ENCODE peak calls at places on chromosome 4, in four cellular contexts. One of them, this sample, is unnamed. For H3K4me1 and H3K9me3, the result is how much of the 10 kb centered on the place peaks cover.

GRCh38 chr4:87529187-87529586 is at the start of gene SPARCL1:
- DNase-seq in tibial artery: no peak
- DNase-seq in suprapubic skin: no peak
- DNase-seq in adrenal gland: peak
- DNase-seq in this sample: peak

GRCh38 chr4:95077864-95078263 is 320.1 kb downstream of the BMPR1B start:
- DNase-seq in adrenal gland: no peak
- DNase-seq in suprapubic skin: no peak
- DNase-seq in tibial artery: no peak
- DNase-seq in this sample: no peak

GRCh38 chr4:9825049-9825448 is 43.6 kb downstream of the DRD5 start:
- DNase-seq in adrenal gland: no peak
- DNase-seq in tibial artery: no peak
- DNase-seq in suprapubic skin: no peak
- DNase-seq in this sample: no peak

GRCh38 chr4:21827575-21827974 is 121.0 kb downstream of the KCNIP4 start:
- DNase-seq in suprapubic skin: no peak
- DNase-seq in tibial artery: no peak
- DNase-seq in adrenal gland: no peak
- DNase-seq in this sample: no peak

GRCh38 chr4:15186149-15186548 is 183.9 kb downstream of the CPEB2 start:
- DNase-seq in adrenal gland: no peak
- DNase-seq in suprapubic skin: no peak
- DNase-seq in tibial artery: no peak
- DNase-seq in this sample: no peak

GRCh38 chr4:57378766-57379165 is 268.6 kb upstream of the IGFBP7 start:
- DNase-seq in suprapubic skin: no peak
- DNase-seq in tibial artery: no peak
- DNase-seq in adrenal gland: no peak
- DNase-seq in this sample: no peak

GRCh38 chr4:32440391-32440790 is 1720.2 kb downstream of the PCDH7 start:
- DNase-seq in adrenal gland: no peak
- DNase-seq in suprapubic skin: no peak
- DNase-seq in tibial artery: no peak
- DNase-seq in this sample: no peak

GRCh38 chr4:88820723-88821368 is 123.2 kb upstream of the NAP1L5 start:
- DNase-seq in suprapubic skin: no peak
- DNase-seq in tibial artery: no peak
- DNase-seq in adrenal gland: no peak
- DNase-seq in this sample: no peak

GRCh38 chr4:1783011-1783410 is 10.1 kb upstream of the FGFR3 start:
- DNase-seq in suprapubic skin: no peak
- DNase-seq in tibial artery: no peak
- DNase-seq in adrenal gland: no peak
- DNase-seq in this sample: no peak

GRCh38 chr4:185357220-185357619 is 38.5 kb downstream of the LRP2BP start:
- DNase-seq in suprapubic skin: no peak
- DNase-seq in tibial artery: no peak
- DNase-seq in adrenal gland: no peak
- DNase-seq in this sample: peak

GRCh38 chr4:79048878-79049277 is 109.6 kb upstream of the PAQR3 start:
- DNase-seq in suprapubic skin: no peak
- DNase-seq in adrenal gland: no peak
- DNase-seq in tibial artery: no peak
- DNase-seq in this sample: no peak

GRCh38 chr4:139564502-139564901 is 8.5 kb upstream of the SETD7 start:
- DNase-seq in tibial artery: no peak
- DNase-seq in suprapubic skin: no peak
- DNase-seq in adrenal gland: no peak
- DNase-seq in this sample: no peak

GRCh38 chr4:85713005-85713404 is 238.1 kb downstream of the ARHGAP24 start:
- DNase-seq in tibial artery: no peak
- DNase-seq in adrenal gland: no peak
- DNase-seq in suprapubic skin: no peak
- DNase-seq in this sample: no peak

GRCh38 chr4:66927937-66928336 is 617.4 kb downstream of the CENPC start:
- DNase-seq in tibial artery: no peak
- DNase-seq in adrenal gland: no peak
- DNase-seq in suprapubic skin: no peak
- DNase-seq in this sample: no peak

GRCh38 chr4:48557478-48557877 is 67.4 kb downstream of the ZAR1 start:
- DNase-seq in suprapubic skin: no peak
- DNase-seq in adrenal gland: no peak
- DNase-seq in tibial artery: no peak
- DNase-seq in this sample: no peak

GRCh38 chr4:16942491-16942890 is 44.0 kb upstream of the LDB2 start:
- DNase-seq in tibial artery: no peak
- DNase-seq in suprapubic skin: no peak
- DNase-seq in adrenal gland: no peak
- DNase-seq in this sample: no peak

GRCh38 chr4:42632653-42633382 is 24.1 kb downstream of the ATP8A1 start:
- DNase-seq in adrenal gland: no peak
- DNase-seq in suprapubic skin: no peak
- DNase-seq in tibial artery: no peak
- DNase-seq in this sample: no peak

GRCh38 chr4:20311863-20312262 is 60.2 kb downstream of the SLIT2 start:
- DNase-seq in adrenal gland: no peak
- DNase-seq in suprapubic skin: no peak
- DNase-seq in tibial artery: no peak
- DNase-seq in this sample: no peak

GRCh38 chr4:102324725-102325124 is 20.6 kb downstream of the SLC39A8 start:
- DNase-seq in adrenal gland: no peak
- DNase-seq in tibial artery: no peak
- DNase-seq in suprapubic skin: no peak
- DNase-seq in this sample: no peak

GRCh38 chr4:82780398-82781231 is 18.0 kb downstream of the SCD5 start:
- DNase-seq in adrenal gland: peak
- DNase-seq in suprapubic skin: no peak
- DNase-seq in tibial artery: peak
- DNase-seq in this sample: no peak

GRCh38 chr4:74394476-74395136 is 29.7 kb downstream of the EREG start:
- DNase-seq in tibial artery: no peak
- DNase-seq in suprapubic skin: no peak
- DNase-seq in adrenal gland: no peak
- DNase-seq in this sample: no peak

GRCh38 chr4:81850701-81851100 is 379.0 kb upstream of the RASGEF1B start:
- DNase-seq in adrenal gland: no peak
- DNase-seq in suprapubic skin: no peak
- DNase-seq in tibial artery: no peak
- DNase-seq in this sample: no peak

GRCh38 chr4:139600662-139601061 is 44.6 kb upstream of the SETD7 start:
- DNase-seq in adrenal gland: no peak
- DNase-seq in suprapubic skin: no peak
- DNase-seq in tibial artery: no peak
- DNase-seq in this sample: no peak

GRCh38 chr4:78747328-78747946 is 28.7 kb upstream of the BMP2K start:
- DNase-seq in tibial artery: no peak
- DNase-seq in suprapubic skin: no peak
- DNase-seq in adrenal gland: no peak
- DNase-seq in this sample: no peak

GRCh38 chr4:113394108-113394729 is 344.8 kb downstream of the ANK2 start:
- DNase-seq in adrenal gland: no peak
- DNase-seq in tibial artery: no peak
- DNase-seq in suprapubic skin: no peak
- DNase-seq in this sample: no peak

GRCh38 chr4:39154009-39154408 is 28.3 kb upstream of the WDR19 start:
- DNase-seq in suprapubic skin: no peak
- DNase-seq in adrenal gland: no peak
- DNase-seq in tibial artery: no peak
- DNase-seq in this sample: no peak

GRCh38 chr4:10074767-10075105 is 41.9 kb downstream of the WDR1 start:
- DNase-seq in adrenal gland: peak
- DNase-seq in tibial artery: peak
- DNase-seq in suprapubic skin: no peak
- DNase-seq in this sample: no peak

DNA sequence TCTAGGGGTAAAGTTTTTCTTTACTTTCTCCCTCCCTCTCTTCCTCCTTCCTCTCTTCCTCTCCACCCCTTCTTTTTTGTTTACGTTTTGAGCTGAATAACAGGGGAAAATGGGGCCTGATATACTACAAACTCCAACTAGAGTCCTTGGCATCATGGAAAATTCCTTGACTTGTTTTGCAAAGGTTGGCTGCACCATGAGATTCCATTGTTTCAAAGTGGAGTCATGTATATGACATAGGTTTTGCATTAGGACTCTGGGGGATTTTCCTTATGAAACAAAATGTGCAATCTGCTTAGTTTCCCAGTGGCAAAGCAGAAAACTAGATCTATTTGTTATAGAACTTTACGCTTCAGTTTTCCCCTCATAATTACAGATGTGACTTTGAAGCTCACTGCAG is 233.5 kb upstream of the PGRMC2 start:
- DNase-seq in adrenal gland: no peak
- DNase-seq in tibial artery: no peak
- DNase-seq in suprapubic skin: no peak
- DNase-seq in this sample: no peak
- H3K4me1 ChIP-seq in adrenal gland: under half
- H3K4me1 ChIP-seq in tibial artery: half or more
- H3K4me1 ChIP-seq in suprapubic skin: under half
- H3K4me1 ChIP-seq in this sample: under half

DNA sequence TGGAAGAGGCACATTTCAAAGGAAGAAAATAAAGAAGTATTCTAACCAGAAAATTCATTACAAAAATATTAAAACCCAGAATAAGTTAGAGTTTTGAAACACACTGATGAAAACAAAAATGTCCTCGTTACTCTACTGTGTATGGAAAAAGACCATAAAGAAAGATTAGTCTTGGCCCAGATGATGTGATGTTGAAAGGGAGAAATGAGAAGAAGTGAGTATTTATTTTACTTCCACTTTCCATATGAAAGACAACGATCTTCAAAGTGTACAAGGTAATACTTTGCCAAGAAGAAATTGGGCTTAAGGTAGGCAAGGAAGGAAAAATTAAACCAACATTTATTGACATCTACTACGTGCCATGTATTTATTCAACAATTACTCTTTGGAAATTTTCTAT is 48.6 kb upstream of the EMCN start:
- DNase-seq in suprapubic skin: no peak
- DNase-seq in tibial artery: no peak
- DNase-seq in adrenal gland: no peak
- DNase-seq in this sample: no peak
- H3K4me3 ChIP-seq in suprapubic skin: no peak
- H3K4me3 ChIP-seq in tibial artery: no peak
- H3K4me3 ChIP-seq in adrenal gland: no peak
- H3K4me3 ChIP-seq in this sample: no peak

GRCh38 chr4:28548549-28548948 is 1687.9 kb downstream of the STIM2 start:
- DNase-seq in tibial artery: no peak
- DNase-seq in adrenal gland: no peak
- DNase-seq in suprapubic skin: no peak
- DNase-seq in this sample: no peak
- H3K9me3 ChIP-seq in tibial artery: under half
- H3K9me3 ChIP-seq in adrenal gland: under half
- H3K9me3 ChIP-seq in suprapubic skin: under half
- H3K9me3 ChIP-seq in this sample: under half

GRCh38 chr4:76214269-76214628 is 625 bp upstream of the SCARB2 start:
- DNase-seq in tibial artery: no peak
- DNase-seq in adrenal gland: no peak
- DNase-seq in suprapubic skin: no peak
- DNase-seq in this sample: no peak

GRCh38 chr4:76216521-76216920 is 2.9 kb upstream of the SCARB2 start:
- DNase-seq in adrenal gland: no peak
- DNase-seq in tibial artery: no peak
- DNase-seq in suprapubic skin: no peak
- DNase-seq in this sample: no peak

GRCh38 chr4:76213415-76214268 is at the start of gene SCARB2:
- DNase-seq in adrenal gland: peak
- DNase-seq in tibial artery: peak
- DNase-seq in suprapubic skin: peak
- DNase-seq in this sample: peak

GRCh38 chr4:76216975-76217814 is 3.6 kb upstream of the SCARB2 start:
- DNase-seq in tibial artery: no peak
- DNase-seq in adrenal gland: no peak
- DNase-seq in suprapubic skin: no peak
- DNase-seq in this sample: no peak

GRCh38 chr4:76215120-76215519 is 1.5 kb upstream of the SCARB2 start:
- DNase-seq in adrenal gland: no peak
- DNase-seq in tibial artery: no peak
- DNase-seq in suprapubic skin: no peak
- DNase-seq in this sample: no peak
- H3K4me1 ChIP-seq in adrenal gland: under half
- H3K4me1 ChIP-seq in tibial artery: half or more
- H3K4me1 ChIP-seq in suprapubic skin: half or more
- H3K4me1 ChIP-seq in this sample: under half

GRCh38 chr4:125315571-125316390 is 1.0 kb downstream of the FAT4 start:
- DNase-seq in suprapubic skin: no peak
- DNase-seq in adrenal gland: peak
- DNase-seq in tibial artery: peak
- DNase-seq in this sample: peak
- H3K4me3 ChIP-seq in suprapubic skin: peak
- H3K4me3 ChIP-seq in adrenal gland: peak
- H3K4me3 ChIP-seq in tibial artery: peak
- H3K4me3 ChIP-seq in this sample: peak

GRCh38 chr4:58679051-58679450 is 1568.9 kb upstream of the IGFBP7 start:
- DNase-seq in tibial artery: no peak
- DNase-seq in adrenal gland: no peak
- DNase-seq in suprapubic skin: no peak
- DNase-seq in this sample: no peak
- H3K9me3 ChIP-seq in tibial artery: under half
- H3K9me3 ChIP-seq in adrenal gland: under half
- H3K9me3 ChIP-seq in suprapubic skin: under half
- H3K9me3 ChIP-seq in this sample: under half

This sample was measured in ascending aorta.